ENCODE peak calls at places on chromosomes 16 and 17, in five cellular contexts. H is GM13976; G is activated CD8-positive, alpha-beta T cell treated with anti-CD3 and anti-CD28 coated beads for 36 hours; T is mucosa of descending colon; U is AG04449. C is an unnamed sample.

GRCh38 chr17:45119964-45120363 is 12.4 kb downstream of the PLCD3 start:
- DNase-seq in H (no peak), G (no peak), T (no peak), U (no peak), C (no peak)

GRCh38 chr17:71635187-71635586 is 485.6 kb upstream of the SOX9 start:
- DNase-seq in H (no peak), G (no peak), T (no peak), U (no peak), C (no peak)

GRCh38 chr17:65925606-65926307 is 266.2 kb downstream of the CEP112 start:
- DNase-seq in H (no peak), G (no peak), T (no peak), U (no peak), C (no peak)

GRCh38 chr17:76598004-76598439 is 12.4 kb upstream of the ST6GALNAC2 start:
- DNase-seq in H (no peak), G (no peak), T (no peak), U (no peak), C (no peak)

GRCh38 chr17:77473615-77474226 is 333.0 kb downstream of the SEC14L1 start:
- DNase-seq in H (no peak), G (peak), T (no peak), U (no peak), C (no peak)

GRCh38 chr17:50538549-50539410 is 6.2 kb downstream of the EPN3 start:
- DNase-seq in H (no peak), G (peak), T (peak), U (no peak), C (no peak)

GRCh38 chr17:40538019-40538935 is 27.0 kb downstream of the CCR7 start:
- DNase-seq in H (no peak), G (no peak), T (peak), U (no peak), C (no peak)

GRCh38 chr17:58382108-58382884 is 30.3 kb upstream of the SUPT4H1 start:
- DNase-seq in H (no peak), G (no peak), T (no peak), U (no peak), C (no peak)

GRCh38 chr17:47946929-47947397 is 5.6 kb downstream of the PNPO start:
- DNase-seq in H (peak), G (peak), T (peak), U (peak), C (peak)

GRCh38 chr17:9116311-9116820 is 95.1 kb downstream of the NTN1 start:
- DNase-seq in H (no peak), G (no peak), T (no peak), U (no peak), C (no peak)

GRCh38 chr16:26672206-26672605 is 394.5 kb upstream of the C16orf82 start:
- DNase-seq in H (no peak), G (peak), T (no peak), U (no peak), C (no peak)

GRCh38 chr16:2898831-2899563 is 12.7 kb upstream of the FLYWCH1 start:
- DNase-seq in H (no peak), G (no peak), T (no peak), U (no peak), C (no peak)

GRCh38 chr16:2896480-2897010 is 13.5 kb downstream of the FLYWCH2 start:
- DNase-seq in H (no peak), G (no peak), T (no peak), U (no peak), C (no peak)

GRCh38 chr16:2897110-2897509 is 14.1 kb downstream of the FLYWCH2 start:
- DNase-seq in H (peak), G (no peak), T (no peak), U (no peak), C (no peak)

GRCh38 chr16:2895813-2896212 is 12.8 kb downstream of the FLYWCH2 start:
- DNase-seq in H (no peak), G (no peak), T (peak), U (no peak), C (no peak)

DNA sequence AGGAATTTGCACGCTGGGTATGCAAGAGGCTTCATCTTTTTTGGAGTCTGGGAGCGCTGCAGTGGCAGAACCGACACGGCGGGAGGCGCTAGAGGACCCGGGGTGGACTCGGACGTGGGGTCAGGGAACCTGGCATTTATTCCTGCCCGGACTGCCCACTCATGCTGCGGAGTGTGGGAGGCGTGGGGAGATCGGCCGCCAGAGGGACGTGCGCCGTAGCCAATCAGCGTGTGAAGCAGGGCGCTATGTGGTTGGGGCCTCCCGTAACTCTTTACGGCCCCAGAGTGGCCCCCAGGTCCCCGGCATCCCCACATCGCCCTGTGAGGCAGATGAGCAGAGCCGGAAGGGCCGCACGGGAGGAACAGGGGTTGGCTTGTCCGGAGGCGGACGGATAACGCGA is 11.2 kb downstream of the FLYWCH2 start:
- DNase-seq in H (no peak), G (no peak), T (no peak), U (no peak), C (no peak)
- TF ChIP-seq CTCF in H (no peak), G (no peak), T (no peak), U (no peak), C (no peak)

GRCh38 chr16:24845726-24846547 is at the start of gene SLC5A11:
- DNase-seq in H (no peak), G (no peak), T (no peak), U (no peak), C (no peak)
- TF ChIP-seq CTCF in H (no peak), G (no peak), T (no peak), U (no peak), C (no peak)

GRCh38 chr17:13909901-13910519 is 159.3 kb upstream of the COX10 start:
- DNase-seq in H (no peak), G (no peak), T (no peak), U (no peak), C (no peak)
- TF ChIP-seq CTCF in H (no peak), G (no peak), T (no peak), U (no peak), C (no peak)

DNA sequence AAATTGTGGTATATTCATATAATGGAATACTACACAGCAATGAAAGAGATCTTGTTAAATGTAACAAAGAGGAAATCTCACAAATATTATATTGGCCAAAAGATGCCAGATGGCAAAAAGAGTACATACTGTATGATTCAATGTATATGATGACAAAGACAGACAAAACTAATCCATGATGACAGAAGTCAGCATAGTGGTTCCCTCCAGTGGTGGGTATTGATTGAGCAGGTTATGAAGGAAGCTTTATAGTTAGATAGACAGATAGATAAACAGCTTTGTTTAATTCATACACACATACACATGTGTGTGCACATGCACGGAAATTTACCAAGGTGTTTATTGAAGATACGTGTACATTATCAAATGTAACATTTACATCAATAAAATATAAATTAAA is 74.4 kb upstream of the SMIM36 start:
- DNase-seq in H (no peak), G (no peak), T (no peak), U (no peak), C (no peak)
- TF ChIP-seq CTCF in H (no peak), G (no peak), T (no peak), U (no peak), C (no peak)

GRCh38 chr17:70345061-70345460 is 175.7 kb downstream of the KCNJ2 start:
- DNase-seq in H (no peak), G (no peak), T (no peak), U (no peak), C (no peak)

GRCh38 chr17:70344356-70345060 is 175.2 kb downstream of the KCNJ2 start:
- DNase-seq in H (no peak), G (no peak), T (no peak), U (no peak), C (no peak)

GRCh38 chr17:70338946-70339354 is 169.6 kb downstream of the KCNJ2 start:
- DNase-seq in H (no peak), G (no peak), T (no peak), U (no peak), C (no peak)

DNA sequence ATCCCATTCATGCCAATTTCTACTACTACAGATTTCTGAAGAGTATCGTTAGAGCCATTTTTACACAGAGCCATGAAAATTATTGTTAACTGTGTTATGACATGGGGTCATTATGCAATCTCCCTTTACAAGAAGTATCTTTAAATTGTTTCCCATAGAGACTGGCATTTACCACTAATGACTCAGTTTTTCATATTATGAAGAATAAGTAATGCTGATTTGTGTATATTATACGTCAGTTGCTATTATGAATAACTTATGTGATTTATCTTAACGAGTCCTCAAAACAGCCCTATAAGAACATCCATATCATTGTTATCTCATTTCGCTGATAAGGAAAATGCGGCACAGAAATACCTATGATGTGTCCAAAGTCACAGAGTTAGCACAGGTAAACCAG is 173.8 kb downstream of the KCNJ2 start:
- DNase-seq in H (no peak), G (no peak), T (no peak), U (no peak), C (no peak)
- TF ChIP-seq CTCF in H (no peak), G (no peak), T (no peak), U (no peak), C (no peak)

GRCh38 chr16:89489731-89490385 is 503 bp downstream of the ANKRD11 start:
- DNase-seq in H (peak), G (no peak), T (peak), U (no peak), C (peak)

GRCh38 chr16:89491238-89491869 is 993 bp upstream of the ANKRD11 start:
- DNase-seq in H (peak), G (no peak), T (no peak), U (no peak), C (no peak)

GRCh38 chr16:89490386-89491237 is at the start of gene ANKRD11:
- DNase-seq in H (peak), G (peak), T (peak), U (peak), C (peak)

GRCh38 chr16:89491974-89492687 is 1.8 kb upstream of the ANKRD11 start:
- DNase-seq in H (no peak), G (no peak), T (no peak), U (no peak), C (no peak)

DNA sequence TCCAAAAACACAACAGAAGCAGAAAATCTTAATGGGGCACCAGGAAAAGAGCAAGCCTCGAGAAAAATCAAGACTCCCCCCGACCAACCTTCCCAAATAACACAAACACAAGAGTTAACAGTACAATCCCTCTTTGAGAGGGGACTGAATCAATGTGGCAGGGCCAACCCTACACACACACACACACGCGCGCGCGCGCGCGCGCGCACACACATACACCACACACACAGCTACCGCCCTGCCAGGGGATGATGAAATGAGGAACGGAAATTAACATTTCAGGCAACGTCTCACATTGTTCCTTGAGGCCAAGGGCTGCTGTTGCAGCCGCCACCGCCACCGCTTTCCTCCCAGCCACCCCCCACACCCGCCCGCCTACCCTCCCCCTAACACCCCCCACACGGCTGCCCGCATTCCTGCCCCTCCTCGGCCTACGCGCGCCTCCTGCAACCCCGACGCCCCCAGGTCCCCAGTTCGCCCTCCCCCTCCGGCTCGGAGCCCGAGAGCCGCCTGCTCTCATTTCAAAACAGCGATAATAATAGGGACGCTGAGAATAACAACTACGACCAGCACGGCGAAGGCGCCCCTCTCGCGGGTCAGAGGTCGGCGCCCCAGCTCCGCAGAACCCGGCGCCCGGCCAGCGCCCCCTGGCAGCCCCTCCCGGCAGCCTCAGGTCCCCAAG is 1.2 kb downstream of the ANKRD11 start:
- DNase-seq in H (peak), G (peak), T (peak), U (peak), C (peak)
- TF ChIP-seq CTCF in H (peak), G (peak), T (no peak), U (peak), C (peak)

GRCh38 chr17:67366193-67367157 is at the start of gene PSMD12:
- DNase-seq in H (peak), G (peak), T (peak), U (peak), C (peak)
- TF ChIP-seq CTCF in H (no peak), G (no peak), T (no peak), U (no peak), C (no peak)

GRCh38 chr17:57085448-57086068 is 512 bp downstream of the AKAP1 start:
- DNase-seq in H (peak), G (peak), T (peak), U (no peak), C (peak)

GRCh38 chr17:57088298-57088697 is 3.3 kb downstream of the AKAP1 start:
- DNase-seq in H (no peak), G (no peak), T (no peak), U (no peak), C (no peak)

GRCh38 chr17:57084361-57084801 is 665 bp upstream of the AKAP1 start:
- DNase-seq in H (no peak), G (no peak), T (no peak), U (no peak), C (no peak)

GRCh38 chr17:57086069-57086930 is 1.3 kb downstream of the AKAP1 start:
- DNase-seq in H (peak), G (peak), T (peak), U (no peak), C (no peak)

DNA sequence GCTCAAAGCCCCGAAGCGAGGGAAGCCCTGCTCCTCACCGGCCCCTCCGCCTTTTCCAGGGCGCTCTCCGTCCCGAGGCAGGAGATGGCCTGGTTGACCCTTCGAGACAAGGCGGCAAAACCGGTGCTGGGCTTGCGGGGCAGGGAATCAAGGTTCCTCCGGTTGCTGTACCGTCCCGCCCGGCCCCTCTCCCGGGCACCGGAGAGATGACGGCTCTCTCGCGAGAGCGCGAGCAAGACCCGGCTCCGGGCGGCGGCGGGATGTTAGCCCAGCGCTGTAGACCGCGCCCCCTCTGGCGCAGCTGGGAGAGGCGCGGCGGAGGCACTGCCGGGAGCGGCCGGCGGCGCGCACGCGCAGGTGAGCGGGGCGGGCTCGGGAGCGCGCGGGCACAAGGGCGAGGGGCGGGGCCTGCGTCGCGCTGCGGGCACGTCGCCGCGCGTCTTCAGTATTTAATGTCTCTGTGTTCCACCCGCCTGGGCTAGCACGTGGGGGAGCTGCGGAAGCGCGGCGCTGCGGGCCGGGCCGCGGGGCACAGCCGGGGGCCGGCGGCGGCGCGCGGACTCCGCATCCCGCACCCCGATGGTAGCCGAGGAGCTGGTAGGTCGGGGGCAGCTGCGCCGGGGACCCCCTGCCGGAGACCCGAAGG is at the start of gene AKAP1:
- DNase-seq in H (peak), G (peak), T (peak), U (no peak), C (peak)
- TF ChIP-seq CTCF in H (peak), G (no peak), T (no peak), U (peak), C (peak)

DNA sequence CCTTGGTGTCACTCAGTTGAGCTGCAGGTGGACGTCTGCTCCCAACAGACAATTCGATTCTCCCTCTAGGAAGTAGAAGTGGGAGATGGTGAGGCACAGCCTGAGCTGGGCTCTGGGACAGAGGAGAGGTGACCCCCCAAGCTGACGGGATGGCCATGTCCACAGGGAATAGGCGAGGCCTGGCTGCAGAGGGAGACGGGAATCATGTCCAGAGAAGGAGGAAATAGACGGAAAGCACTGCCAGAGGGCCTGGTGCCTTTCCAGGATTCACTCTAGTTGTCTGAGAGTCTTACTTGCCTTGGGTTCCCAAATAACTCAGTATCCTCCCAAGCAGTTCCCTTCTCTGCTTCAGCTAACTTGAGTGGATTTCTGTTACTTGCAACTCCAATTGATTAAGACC is 4.3 kb upstream of the CRISPLD2 start:
- DNase-seq in H (no peak), G (no peak), T (peak), U (no peak), C (no peak)
- TF ChIP-seq CTCF in H (no peak), G (no peak), T (no peak), U (no peak), C (no peak)

GRCh38 chr17:2751482-2751881 is 2.0 kb upstream of the CCDC92B start:
- DNase-seq in H (no peak), G (no peak), T (no peak), U (no peak), C (no peak)
- TF ChIP-seq CTCF in H (no peak), G (no peak), T (no peak), U (no peak), C (no peak)